ENCODE peak calls at places on chromosome 1, in four cellular contexts. T is WTC11, M is mucosa of descending colon, P is GM12865. C is an unnamed sample.

GRCh38 chr1:48674641-48675040 is 102.0 kb downstream of the BEND5 start:
- DNase-seq in T (no peak), M (no peak), P (no peak), C (peak)

GRCh38 chr1:172585861-172586260 is 52.9 kb downstream of the SUCO start:
- DNase-seq in T (no peak), M (no peak), P (no peak), C (no peak)

GRCh38 chr1:181936768-181937581 is 124.5 kb downstream of the ZNF648 start:
- DNase-seq in T (peak), M (no peak), P (peak), C (peak)

GRCh38 chr1:85279463-85280080 is 3.1 kb upstream of the BCL10 start:
- DNase-seq in T (no peak), M (no peak), P (no peak), C (no peak)

GRCh38 chr1:204751883-204752687 is 66.5 kb upstream of the LRRN2 start:
- DNase-seq in T (peak), M (peak), P (no peak), C (no peak)

GRCh38 chr1:60133848-60134247 is 60.3 kb upstream of the C1orf87 start:
- DNase-seq in T (no peak), M (no peak), P (no peak), C (no peak)

GRCh38 chr1:108556079-108556478 is 3.8 kb upstream of the EEIG2 start:
- DNase-seq in T (no peak), M (no peak), P (no peak), C (no peak)

GRCh38 chr1:12618661-12619395 is 818 bp upstream of the DHRS3 start:
- DNase-seq in T (peak), M (peak), P (no peak), C (peak)

GRCh38 chr1:43270421-43271095 is 775 bp downstream of the TMEM125 start:
- DNase-seq in T (peak), M (peak), P (no peak), C (no peak)

GRCh38 chr1:217117973-217118465 is 394.8 kb upstream of the ESRRG start:
- DNase-seq in T (no peak), M (no peak), P (no peak), C (no peak)

GRCh38 chr1:65820983-65821382 is 28.3 kb downstream of the PDE4B start:
- DNase-seq in T (no peak), M (no peak), P (no peak), C (no peak)

GRCh38 chr1:221458430-221459156 is 283.3 kb downstream of the DUSP10 start:
- DNase-seq in T (no peak), M (no peak), P (no peak), C (no peak)

GRCh38 chr1:168786476-168787330 is 57.7 kb upstream of the DPT start:
- DNase-seq in T (no peak), M (no peak), P (no peak), C (no peak)

GRCh38 chr1:156050376-156050775 is 3.2 kb downstream of the UBQLN4 start:
- DNase-seq in T (no peak), M (no peak), P (no peak), C (no peak)

GRCh38 chr1:43282220-43283195 is 2.9 kb downstream of the C1orf210 start:
- DNase-seq in T (no peak), M (no peak), P (no peak), C (no peak)

GRCh38 chr1:53148123-53148522 is 5.7 kb upstream of the SLC1A7 start:
- DNase-seq in T (no peak), M (no peak), P (no peak), C (no peak)

GRCh38 chr1:210826686-210827085 is 307.3 kb downstream of the KCNH1 start:
- DNase-seq in T (no peak), M (no peak), P (no peak), C (no peak)

GRCh38 chr1:193437785-193438184 is 251.4 kb upstream of the B3GALT2 start:
- DNase-seq in T (no peak), M (no peak), P (peak), C (no peak)

GRCh38 chr1:67001682-67002425 is 52.1 kb downstream of the SLC35D1 start:
- DNase-seq in T (no peak), M (no peak), P (no peak), C (no peak)

GRCh38 chr1:11470912-11471311 is 8.0 kb upstream of the DISP3 start:
- DNase-seq in T (no peak), M (no peak), P (no peak), C (no peak)

C was measured in adrenal gland.